ENCODE peak calls at places on chromosomes 16 and 17, in five cellular contexts. V, Z, Y, W and M are unnamed samples.

GRCh38 chr16:29909398-29909797 is 9.1 kb downstream of the ASPHD1 start:
- DNase-seq in W (no peak), Y (peak; percentile 2), Z (peak; percentile 28), V (no peak), M (no peak)

GRCh38 chr16:57647136-57647875 is 18.9 kb downstream of the ADGRG1 start:
- DNase-seq in Y (no peak), W (no peak), Z (peak; percentile 37), V (no peak), M (peak; percentile 21)

GRCh38 chr16:66918803-66919568 is at the start of gene CDH16:
- DNase-seq in W (no peak), V (no peak), Y (no peak), Z (peak; percentile 93), M (no peak)

GRCh38 chr17:13346081-13346533 is 255.6 kb downstream of the HS3ST3A1 start:
- DNase-seq in Z (peak; percentile 69), V (peak; percentile 97), Y (no peak), W (no peak), M (peak; percentile 73)

GRCh38 chr16:67801889-67802288 is 4.5 kb downstream of the RANBP10 start:
- DNase-seq in Z (no peak), V (no peak), Y (no peak), W (no peak), M (no peak)

GRCh38 chr17:50473901-50474300 is 4.8 kb upstream of the RSAD1 start:
- DNase-seq in W (no peak), Z (no peak), Y (no peak), V (no peak), M (no peak)

GRCh38 chr16:28951410-28951943 is 740 bp downstream of the NFATC2IP start:
- DNase-seq in Y (no peak), V (no peak), W (peak; percentile 57), Z (no peak), M (no peak)

GRCh38 chr16:87575027-87575804 is 27.1 kb upstream of the JPH3 start:
- DNase-seq in Y (no peak), V (no peak), W (no peak), Z (no peak), M (no peak)

GRCh38 chr17:80758793-80759673 is 214.4 kb downstream of the RPTOR start:
- DNase-seq in Z (no peak), Y (no peak), V (no peak), W (no peak), M (no peak)

GRCh38 chr16:47970291-47970931 is 185.4 kb downstream of the ABCC12 start:
- DNase-seq in Z (peak; percentile 39), W (no peak), Y (no peak), V (no peak), M (peak; percentile 65)

GRCh38 chr17:74059471-74059870 is 144.0 kb upstream of the RPL38 start:
- DNase-seq in W (no peak), Y (no peak), Z (no peak), V (no peak), M (no peak)

GRCh38 chr16:82040296-82040695 is 5.2 kb downstream of the HSD17B2 start:
- DNase-seq in V (no peak), Y (no peak), Z (no peak), W (no peak), M (no peak)

GRCh38 chr16:84294196-84295142 is at the start of gene WFDC1:
- DNase-seq in V (no peak), Z (no peak), Y (peak; percentile 83), W (no peak), M (no peak)

GRCh38 chr16:88558457-88559442 is 11.5 kb upstream of the ZC3H18 start:
- DNase-seq in Y (no peak), W (peak; percentile 85), V (peak; percentile 18), Z (peak; percentile 66), M (peak; percentile 57)

GRCh38 chr16:84166796-84167695 is 19.8 kb downstream of the TAF1C start:
- DNase-seq in Z (no peak), V (no peak), Y (no peak), W (no peak), M (no peak)

GRCh38 chr16:47461598-47462266 is 601 bp downstream of the PHKB start:
- DNase-seq in W (peak; percentile 51), V (no peak), Z (peak; percentile 81), Y (no peak), M (peak; percentile 67)

GRCh38 chr17:38892620-38893019 is 22.8 kb downstream of the LASP1 start:
- DNase-seq in Z (no peak), W (no peak), V (no peak), Y (no peak), M (no peak)